ENCODE peak calls at places on chromosomes 16 and 17, in nine cellular contexts. E, X, N, D, K, B, L, Q and T are unnamed samples.

GRCh38 chr16:87681990-87682570 is 79.8 kb downstream of the JPH3 start:
- DNase-seq in K (no peak), L (no peak), X (peak), N (no peak), E (peak), Q (peak), D (no peak), B (no peak), T (no peak)

GRCh38 chr17:33287096-33287495 is 6.0 kb downstream of the ASIC2 start:
- DNase-seq in N (no peak), L (no peak), K (no peak), E (no peak), D (no peak), B (no peak), Q (no peak), X (no peak), T (no peak)

GRCh38 chr16:28623172-28623711 is 13.4 kb upstream of the SULT1A1 start:
- DNase-seq in K (peak), L (no peak), B (no peak), Q (no peak), E (no peak), N (peak), D (no peak), X (peak), T (peak)

GRCh38 chr16:84532855-84533486 is 28.5 kb upstream of the MEAK7 start:
- DNase-seq in E (no peak), D (no peak), L (no peak), X (no peak), K (no peak), Q (peak), N (no peak), B (no peak), T (peak)

GRCh38 chr16:56362057-56362655 is 63.2 kb downstream of the AMFR start:
- DNase-seq in E (no peak), K (no peak), N (no peak), Q (no peak), D (no peak), B (no peak), X (no peak), L (no peak), T (no peak)

GRCh38 chr16:27928542-27928941 is 135.0 kb downstream of the GSG1L start:
- DNase-seq in X (no peak), Q (no peak), B (peak), K (no peak), D (no peak), N (no peak), E (no peak), L (no peak), T (peak)

GRCh38 chr16:80250376-80250775 is 290.4 kb upstream of the DYNLRB2 start:
- DNase-seq in X (no peak), D (no peak), N (no peak), B (no peak), L (no peak), E (no peak), K (no peak), Q (peak), T (no peak)

GRCh38 chr16:67170948-67171649 is 761 bp downstream of the NOL3 start:
- DNase-seq in B (no peak), X (no peak), N (no peak), K (no peak), L (no peak), Q (no peak), D (no peak), E (no peak), T (no peak)

GRCh38 chr17:42865638-42866094 is 14.7 kb downstream of the AOC3 start:
- DNase-seq in B (no peak), E (no peak), D (no peak), L (no peak), K (no peak), X (no peak), N (no peak), Q (no peak), T (no peak)

GRCh38 chr17:47686276-47686635 is 7.7 kb upstream of the TBKBP1 start:
- DNase-seq in Q (peak), B (no peak), K (no peak), L (no peak), E (peak), N (no peak), X (no peak), D (no peak), T (no peak)

GRCh38 chr17:73189417-73190099 is 3.3 kb upstream of the COG1 start:
- DNase-seq in X (no peak), K (peak), N (no peak), Q (peak), B (no peak), E (no peak), D (no peak), L (peak), T (no peak)

GRCh38 chr17:2295575-2295974 is 8.0 kb downstream of the SMG6 start:
- DNase-seq in N (no peak), Q (no peak), X (no peak), B (no peak), K (peak), E (no peak), L (no peak), D (no peak), T (no peak)

GRCh38 chr16:72886366-72886974 is 161.5 kb downstream of the ZFHX3 start:
- DNase-seq in X (no peak), K (peak), N (no peak), L (no peak), D (no peak), Q (no peak), B (no peak), E (no peak), T (no peak)

GRCh38 chr16:69132424-69133252 is at the start of the genes CHTF8 and UTP4:
- DNase-seq in X (peak), D (peak), L (peak), Q (peak), K (peak), B (peak), E (peak), N (peak), T (peak)

GRCh38 chr16:89795676-89796075 is 20.8 kb downstream of the FANCA start:
- DNase-seq in N (no peak), X (no peak), B (no peak), L (no peak), D (no peak), K (no peak), Q (no peak), E (no peak), T (no peak)

GRCh38 chr16:50685456-50686058 is 4.4 kb upstream of the SNX20 start:
- DNase-seq in E (no peak), D (no peak), Q (no peak), L (no peak), K (no peak), X (no peak), B (peak), N (no peak), T (no peak)

GRCh38 chr17:6092182-6092922 is 22.2 kb downstream of the WSCD1 start:
- DNase-seq in D (no peak), N (no peak), L (no peak), Q (no peak), E (no peak), X (no peak), B (no peak), K (no peak), T (peak)

GRCh38 chr17:50593321-50593720 is 32.8 kb downstream of the CACNA1G start:
- DNase-seq in D (peak), X (no peak), L (peak), N (no peak), E (no peak), Q (peak), B (no peak), K (no peak), T (no peak)

GRCh38 chr17:29617481-29618271 is 5.0 kb downstream of the CORO6 start:
- DNase-seq in E (no peak), X (peak), N (peak), L (peak), Q (peak), D (no peak), B (peak), K (no peak), T (peak)

GRCh38 chr16:20660325-20660724 is 37.2 kb downstream of the ACSM1 start:
- DNase-seq in N (no peak), B (no peak), D (no peak), X (no peak), L (no peak), K (no peak), Q (no peak), E (no peak), T (no peak)

GRCh38 chr17:31052187-31052889 is 42.4 kb upstream of the NF1 start:
- DNase-seq in N (no peak), E (peak), B (peak), D (no peak), K (peak), L (no peak), X (no peak), Q (peak), T (no peak)

GRCh38 chr16:55478827-55479559 is at the start of gene MMP2:
- DNase-seq in L (peak), Q (peak), E (no peak), X (no peak), N (no peak), B (no peak), D (peak), K (peak), T (no peak)

GRCh38 chr17:42866216-42866615 is 15.2 kb downstream of the AOC3 start:
- DNase-seq in X (no peak), D (no peak), K (no peak), E (no peak), L (no peak), Q (no peak), N (no peak), B (no peak), T (no peak)

GRCh38 chr16:85975421-85976100 is 76.6 kb downstream of the IRF8 start:
- DNase-seq in E (no peak), N (no peak), L (no peak), X (no peak), B (no peak), D (no peak), Q (no peak), K (no peak), T (no peak)

GRCh38 chr17:4249452-4250029 is 14.2 kb downstream of the ANKFY1 start:
- DNase-seq in X (no peak), K (peak), Q (peak), B (no peak), L (no peak), E (no peak), N (no peak), D (no peak), T (no peak)

GRCh38 chr17:19753049-19753444 is 4.9 kb upstream of the ALDH3A1 start:
- DNase-seq in L (no peak), B (peak), X (no peak), Q (peak), E (peak), K (peak), N (no peak), D (no peak), T (peak)

GRCh38 chr17:38982858-38983746 is 15.9 kb upstream of the FBXO47 start:
- DNase-seq in B (no peak), L (peak), X (peak), N (peak), E (peak), Q (peak), K (peak), D (no peak), T (no peak)

GRCh38 chr17:56785997-56786680 is 47.6 kb downstream of the C17orf67 start:
- DNase-seq in X (no peak), L (no peak), N (no peak), D (no peak), E (no peak), K (no peak), Q (no peak), B (no peak), T (no peak)

GRCh38 chr17:44112284-44113280 is 10.9 kb downstream of the HDAC5 start:
- DNase-seq in X (no peak), K (no peak), Q (no peak), L (no peak), D (no peak), N (no peak), E (no peak), B (peak), T (no peak)

GRCh38 chr16:51071326-51071725 is 79.7 kb downstream of the SALL1 start:
- DNase-seq in D (no peak), N (no peak), E (no peak), L (no peak), X (no peak), K (no peak), B (no peak), Q (no peak), T (no peak)

GRCh38 chr17:75848523-75849303 is 4.5 kb upstream of the UNC13D start:
- DNase-seq in X (peak), B (peak), K (peak), N (peak), Q (peak), L (peak), D (peak), E (no peak), T (peak)

GRCh38 chr16:3152273-3153076 is 17.6 kb downstream of the ZNF213 start:
- DNase-seq in N (peak), X (peak), E (peak), D (peak), Q (peak), B (peak), K (peak), L (peak), T (peak)

GRCh38 chr16:10181196-10182162 is 749 bp downstream of the GRIN2A start:
- DNase-seq in X (peak), Q (peak), K (peak), B (no peak), D (peak), E (peak), N (no peak), L (peak), T (peak)

GRCh38 chr17:80291691-80292487 is 31.2 kb downstream of the RNF213 start:
- DNase-seq in Q (no peak), K (no peak), X (no peak), E (no peak), L (no peak), D (no peak), N (no peak), B (no peak), T (peak)

GRCh38 chr17:35640977-35641526 is 53.9 kb downstream of the AP2B1 start:
- DNase-seq in K (no peak), N (no peak), Q (no peak), X (no peak), E (no peak), L (no peak), B (no peak), D (no peak), T (no peak)

GRCh38 chr17:65406552-65406951 is 154.9 kb downstream of the AXIN2 start:
- DNase-seq in K (no peak), B (no peak), D (no peak), X (no peak), N (no peak), L (no peak), Q (no peak), E (no peak), T (no peak)